ENCODE peak calls at places on chromosome 21, in six cellular contexts. E is hepatocyte, P is GM23248, J is HCT116, U is GM23338, N is Karpas-422. S is an unnamed sample.

GRCh38 chr21:31354604-31355443 is 10.8 kb upstream of the TIAM1 start:
- DNase-seq in E (no peak), P (peak; percentile 94), J (peak; percentile 98), U (peak; percentile 25), N (no peak), S (peak; percentile 99)

GRCh38 chr21:26366781-26367180 is 196.2 kb upstream of the APP start:
- DNase-seq in E (no peak), P (peak; percentile 70), J (no peak), U (no peak), N (no peak), S (peak; percentile 75)

GRCh38 chr21:41865002-41865777 is 14.0 kb downstream of the PRDM15 start:
- DNase-seq in E (no peak), P (no peak), J (no peak), U (peak; percentile 66), N (no peak), S (no peak)

GRCh38 chr21:32459972-32460371 is 47.5 kb downstream of the EVA1C start:
- DNase-seq in E (no peak), P (peak; percentile 17), J (no peak), U (no peak), N (no peak), S (no peak)

GRCh38 chr21:31665397-31665796 is 5.9 kb downstream of the SOD1 start:
- DNase-seq in E (no peak), P (peak; percentile 62), J (no peak), U (no peak), N (no peak), S (no peak)

GRCh38 chr21:31265293-31265692 is 78.8 kb downstream of the TIAM1 start:
- DNase-seq in E (no peak), P (peak; percentile 24), J (no peak), U (no peak), N (no peak), S (no peak)

GRCh38 chr21:42406846-42407245 is 3.1 kb downstream of the UBASH3A start:
- DNase-seq in E (no peak), P (no peak), J (no peak), U (no peak), N (no peak), S (no peak)

GRCh38 chr21:32216293-32216692 is 62.6 kb downstream of the MIS18A start:
- DNase-seq in E (no peak), P (no peak), J (no peak), U (no peak), N (no peak), S (no peak)

GRCh38 chr21:42463861-42464515 is 32.0 kb downstream of the RSPH1 start:
- DNase-seq in E (no peak), P (peak; percentile 16), J (peak; percentile 92), U (peak; percentile 84), N (peak; percentile 84), S (peak; percentile 68)

GRCh38 chr21:41226853-41227252 is 58.9 kb downstream of the BACE2 start:
- DNase-seq in E (no peak), P (no peak), J (no peak), U (no peak), N (no peak), S (no peak)

GRCh38 chr21:42188663-42189062 is 30.3 kb upstream of the ABCG1 start:
- DNase-seq in E (no peak), P (no peak), J (no peak), U (no peak), N (no peak), S (no peak)

GRCh38 chr21:17427831-17428483 is 84.9 kb upstream of the CXADR start:
- DNase-seq in E (no peak), P (no peak), J (no peak), U (no peak), N (peak; percentile 82), S (no peak)

GRCh38 chr21:38839370-38839681 is 33.6 kb downstream of the ETS2 start:
- DNase-seq in E (no peak), P (no peak), J (no peak), U (no peak), N (no peak), S (peak; percentile 76)
- H3K4me2 ChIP-seq in E (no peak overlapping the region), P (peak overlapping the region; percentile 36), J (peak overlapping the region; percentile 25), U (no peak overlapping the region), N (no peak overlapping the region), S (peak overlapping the region; percentile 66)

GRCh38 chr21:36375994-36376393 is 9.2 kb upstream of the CHAF1B start:
- DNase-seq in E (no peak), P (no peak), J (no peak), U (no peak), N (no peak), S (no peak)
- H3K9me2 ChIP-seq in E (no peaks in the 10 kb centered on the region), P (no peaks in the 10 kb centered on the region), J (no peaks in the 10 kb centered on the region), U (no peaks in the 10 kb centered on the region), N (no peaks in the 10 kb centered on the region), S (no peaks in the 10 kb centered on the region)

GRCh38 chr21:34201001-34201400 is 127.6 kb downstream of the MRPS6 start:
- DNase-seq in E (no peak), P (no peak), J (no peak), U (no peak), N (peak; percentile 42), S (no peak)

GRCh38 chr21:34204021-34204420 is 130.6 kb downstream of the MRPS6 start:
- DNase-seq in E (no peak), P (no peak), J (no peak), U (no peak), N (no peak), S (no peak)

GRCh38 chr21:34204481-34205439 is 131.4 kb downstream of the MRPS6 start:
- DNase-seq in E (no peak), P (no peak), J (no peak), U (no peak), N (no peak), S (no peak)

GRCh38 chr21:34201441-34201838 is 128.1 kb downstream of the MRPS6 start:
- DNase-seq in E (no peak), P (no peak), J (no peak), U (no peak), N (no peak), S (no peak)

GRCh38 chr21:34202553-34203332 is 129.4 kb downstream of the MRPS6 start:
- DNase-seq in E (peak; percentile 70), P (no peak), J (peak; percentile 3), U (peak; percentile 75), N (no peak), S (no peak)
- H3K4me3 ChIP-seq in E (no peak overlapping the region), P (no peak overlapping the region), J (peak overlapping the region; percentile 43), U (peak overlapping the region; percentile 52), N (no peak overlapping the region), S (peak overlapping the region; percentile 56)

DNA sequence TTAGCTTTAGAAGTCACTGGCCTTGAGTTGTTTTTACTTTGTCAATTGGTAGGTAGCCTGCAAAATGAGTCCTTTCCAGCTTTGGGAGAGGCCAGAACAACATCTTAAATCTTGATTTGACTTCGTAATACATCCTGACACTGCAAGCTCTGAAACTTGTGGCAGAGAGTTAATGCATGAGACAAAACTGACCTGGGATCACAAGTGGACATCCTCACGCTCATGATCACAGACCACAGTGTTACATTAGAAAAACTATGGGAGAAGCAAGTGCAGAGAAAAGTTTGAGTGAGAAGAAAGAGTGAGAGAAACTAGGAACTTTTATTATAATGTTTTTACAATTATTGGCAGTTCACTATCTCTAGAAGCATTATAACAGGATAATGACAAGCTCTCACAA is 550.9 kb downstream of the USP25 start:
- DNase-seq in E (no peak), P (peak; percentile 27), J (no peak), U (no peak), N (no peak), S (no peak)
- H3K4me2 ChIP-seq in E (peak overlapping the region; percentile 67), P (peak overlapping the region; percentile 88), J (no peak overlapping the region), U (peak overlapping the region; percentile 67), N (no peak overlapping the region), S (no peak overlapping the region)

GRCh38 chr21:34673006-34673405 is 4.2 kb downstream of the CLIC6 start:
- DNase-seq in E (no peak), P (no peak), J (no peak), U (no peak), N (no peak), S (no peak)

GRCh38 chr21:34670962-34671348 is 2.2 kb downstream of the CLIC6 start:
- DNase-seq in E (no peak), P (peak; percentile 44), J (no peak), U (peak; percentile 60), N (no peak), S (no peak)

GRCh38 chr21:34671891-34672290 is 3.1 kb downstream of the CLIC6 start:
- DNase-seq in E (no peak), P (no peak), J (no peak), U (no peak), N (no peak), S (no peak)

GRCh38 chr21:34670220-34670961 is 1.6 kb downstream of the CLIC6 start:
- DNase-seq in E (peak; percentile 53), P (peak; percentile 49), J (no peak), U (peak; percentile 70), N (no peak), S (no peak)

DNA sequence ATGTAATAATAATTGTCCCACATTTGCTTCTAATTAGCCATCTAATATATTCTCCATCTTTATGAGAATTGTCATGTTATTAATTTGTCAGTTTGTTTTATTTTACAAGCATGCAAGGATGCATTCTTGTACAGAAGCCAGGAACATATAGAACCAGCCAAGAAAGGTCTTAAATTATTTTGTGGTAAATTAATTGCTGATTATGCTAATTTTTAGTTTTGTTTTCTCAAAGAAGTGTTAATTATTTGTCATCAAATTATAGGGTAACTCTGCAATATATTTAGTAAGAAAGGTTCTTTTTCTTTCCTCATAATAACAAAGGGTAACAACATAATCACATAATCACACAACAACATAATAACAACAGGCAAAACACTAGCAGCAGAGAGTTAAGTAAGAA is 5.7 kb downstream of the CLIC6 start:
- DNase-seq in E (no peak), P (no peak), J (no peak), U (no peak), N (no peak), S (no peak)
- H3K9me2 ChIP-seq in E (no peaks in the 10 kb centered on the region), P (no peaks in the 10 kb centered on the region), J (no peaks in the 10 kb centered on the region), U (no peaks in the 10 kb centered on the region), N (no peaks in the 10 kb centered on the region), S (no peaks in the 10 kb centered on the region)

DNA sequence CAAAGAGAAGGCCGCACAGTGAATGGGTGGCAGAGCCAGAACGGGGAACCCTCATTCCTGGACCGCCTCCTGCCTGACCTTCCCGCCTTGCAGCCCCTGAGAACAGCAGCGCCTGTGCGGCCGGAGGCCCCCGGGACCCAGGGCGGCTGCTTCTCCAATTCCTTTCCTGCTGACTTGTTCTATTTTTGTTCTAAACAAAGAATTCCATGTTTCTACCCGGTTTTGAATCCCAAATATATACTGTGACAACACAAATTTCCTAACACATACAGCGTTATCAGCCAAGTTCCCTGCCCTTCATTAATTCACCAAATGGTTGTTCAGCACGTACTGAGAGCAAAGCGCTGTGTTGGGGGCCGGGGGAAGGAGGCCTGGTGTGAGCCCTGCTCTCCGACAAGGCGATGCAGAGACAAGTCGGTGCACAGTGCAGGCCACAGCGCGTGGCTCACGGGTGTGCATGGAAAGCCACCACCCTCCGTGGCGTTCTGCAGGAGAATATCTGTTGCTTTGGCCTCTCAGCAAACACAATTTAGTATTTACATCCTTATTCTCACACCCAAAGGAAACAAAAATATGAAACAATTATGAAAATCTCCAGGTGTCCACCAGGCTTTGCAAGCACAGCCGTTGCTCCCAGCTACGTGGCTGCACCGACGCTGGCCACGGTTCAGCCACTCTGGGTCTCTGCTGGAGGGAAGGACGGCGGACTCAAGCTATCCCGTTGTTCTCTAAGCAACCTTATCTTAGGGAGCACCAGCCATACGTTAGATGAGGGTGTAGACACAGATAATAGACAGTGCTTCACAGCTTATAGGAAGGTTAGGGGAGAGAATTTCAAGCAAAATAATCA is 31.7 kb upstream of the COL6A2 start:
- DNase-seq in E (no peak), P (peak; percentile 53), J (no peak), U (no peak), N (no peak), S (no peak)
- H3K4me3 ChIP-seq in E (no peak overlapping the region), P (peak overlapping the region; percentile 48), J (no peak overlapping the region), U (no peak overlapping the region), N (no peak overlapping the region), S (no peak overlapping the region)

S was measured in PC-3.